ENCODE peak calls at places on chromosomes 12 and 14, in seven cellular contexts. D is GM23248, Y is heart left ventricle, A is fibroblast of lung, J is left ventricle myocardium inferior, V is stomach, M is IMR-90. L is an unnamed sample.

GRCh38 chr12:119990382-119990874 is 1.4 kb downstream of the BICDL1 start:
- DNase-seq in J (no peak), A (no peak), V (no peak), M (no peak), D (no peak), Y (no peak), L (no peak)

GRCh38 chr14:81953419-81953818 is 419.8 kb upstream of the SEL1L start:
- DNase-seq in J (no peak), M (no peak), D (no peak), A (no peak), V (no peak), Y (no peak), L (no peak)

GRCh38 chr14:75832621-75833297 is 149.0 kb downstream of the TGFB3 start:
- DNase-seq in M (peak; percentile 87), V (peak; percentile 58), A (peak; percentile 91), D (peak; percentile 70), J (no peak), Y (no peak), L (no peak)

GRCh38 chr14:23538785-23539184 is 12.8 kb downstream of the ZFHX2 start:
- DNase-seq in A (no peak), D (peak; percentile 65), J (peak; percentile 46), M (peak; percentile 31), Y (no peak), V (no peak), L (no peak)

GRCh38 chr12:45729233-45730115 is at the start of gene ARID2:
- DNase-seq in A (peak; percentile 68), M (peak; percentile 67), V (peak; percentile 67), Y (peak; percentile 70), D (peak; percentile 78), J (peak; percentile 73), L (no peak)

GRCh38 chr14:63725786-63726185 is 2.1 kb downstream of the SGPP1 start:
- DNase-seq in J (no peak), Y (no peak), M (peak; percentile 5), V (no peak), A (no peak), D (peak; percentile 9), L (no peak)

GRCh38 chr12:121534495-121535148 is 46.2 kb downstream of the KDM2B start:
- DNase-seq in M (no peak), D (no peak), Y (no peak), A (no peak), V (no peak), J (no peak), L (no peak)

GRCh38 chr12:26748741-26749431 is 84.1 kb downstream of the ITPR2 start:
- DNase-seq in V (no peak), J (no peak), D (peak; percentile 40), A (peak; percentile 82), Y (no peak), M (peak; percentile 70), L (no peak)

GRCh38 chr12:57657744-57658143 is 24.7 kb upstream of the B4GALNT1 start:
- DNase-seq in A (peak; percentile 5), M (peak; percentile 5), J (no peak), V (peak; percentile 55), Y (no peak), D (peak; percentile 35), L (no peak)

GRCh38 chr14:25049127-25049558 is 804 bp downstream of the STXBP6 start:
- DNase-seq in D (peak; percentile 53), Y (no peak), V (no peak), A (peak; percentile 24), J (no peak), M (no peak), L (no peak)

GRCh38 chr14:36221097-36221496 is 44.6 kb upstream of the PTCSC3 start:
- DNase-seq in A (no peak), Y (no peak), M (no peak), J (no peak), V (no peak), D (no peak), L (no peak)

GRCh38 chr12:737117-737739 is 15.2 kb upstream of the WNK1 start:
- DNase-seq in V (peak; percentile 66), J (no peak), M (no peak), Y (no peak), A (no peak), D (no peak), L (no peak)

GRCh38 chr14:76227450-76228050 is 75.8 kb downstream of the GPATCH2L start:
- DNase-seq in Y (no peak), A (peak; percentile 53), V (no peak), D (peak; percentile 84), J (no peak), M (peak; percentile 90), L (no peak)

GRCh38 chr12:67766370-67766769 is 117.8 kb downstream of the DYRK2 start:
- DNase-seq in V (no peak), J (no peak), Y (no peak), M (peak; percentile 90), A (peak; percentile 90), D (peak; percentile 87), L (peak; percentile 52)

GRCh38 chr14:71507681-71508080 is 424.5 kb upstream of the RGS6 start:
- DNase-seq in J (no peak), D (no peak), A (no peak), M (no peak), Y (no peak), V (no peak), L (no peak)

GRCh38 chr12:92570056-92570753 is 132.6 kb upstream of the PLEKHG7 start:
- DNase-seq in D (peak; percentile 79), V (peak; percentile 61), A (peak; percentile 70), M (peak; percentile 86), Y (no peak), J (no peak), L (no peak)

GRCh38 chr14:69928111-69928523 is 48.9 kb downstream of the SMOC1 start:
- DNase-seq in Y (no peak), D (peak; percentile 58), J (no peak), V (no peak), A (peak; percentile 61), M (peak; percentile 89), L (no peak)

GRCh38 chr12:104593482-104593881 is 136.7 kb downstream of the CHST11 start:
- DNase-seq in A (no peak), J (no peak), Y (no peak), M (no peak), V (no peak), D (no peak), L (no peak)

GRCh38 chr14:36465178-36465577 is 54.9 kb downstream of the NKX2-1 start:
- DNase-seq in J (no peak), Y (no peak), A (no peak), M (no peak), D (no peak), V (no peak), L (no peak)

GRCh38 chr12:6866163-6866919 is 990 bp upstream of the TPI1 start:
- DNase-seq in J (no peak), V (no peak), Y (no peak), M (no peak), D (no peak), A (no peak), L (no peak)
- H3K36me3 ChIP-seq in J (peaks cover 63% of the 10 kb centered on the region), V (peaks cover 48% of the 10 kb centered on the region), Y (no peaks in the 10 kb centered on the region), M (peaks cover 58% of the 10 kb centered on the region), D (peaks cover 27% of the 10 kb centered on the region), A (peaks cover 29% of the 10 kb centered on the region), L (peaks cover 13% of the 10 kb centered on the region)

GRCh38 chr12:51947597-51947996 is 3.9 kb upstream of the ACVR1B start:
- DNase-seq in M (no peak), V (no peak), J (no peak), D (no peak), Y (no peak), A (no peak), L (no peak)
- H3K36me3 ChIP-seq in M (no peaks in the 10 kb centered on the region), V (no peaks in the 10 kb centered on the region), J (no peaks in the 10 kb centered on the region), D (no peaks in the 10 kb centered on the region), Y (no peaks in the 10 kb centered on the region), A (no peaks in the 10 kb centered on the region), L (no peaks in the 10 kb centered on the region)

GRCh38 chr12:100995201-100995600 is 200.6 kb downstream of the ANO4 start:
- DNase-seq in M (peak; percentile 50), Y (no peak), A (peak; percentile 87), V (no peak), D (peak; percentile 84), J (no peak), L (no peak)
- H3K36me3 ChIP-seq in M (no peaks in the 10 kb centered on the region), Y (no peaks in the 10 kb centered on the region), A (no peaks in the 10 kb centered on the region), V (no peaks in the 10 kb centered on the region), D (no peaks in the 10 kb centered on the region), J (no peaks in the 10 kb centered on the region), L (no peaks in the 10 kb centered on the region)

GRCh38 chr12:106082216-106083175 is 56.3 kb downstream of the NUAK1 start:
- DNase-seq in V (no peak), M (peak; percentile 73), J (no peak), A (peak; percentile 69), D (peak; percentile 72), Y (no peak), L (no peak)
- H3K36me3 ChIP-seq in V (no peaks in the 10 kb centered on the region), M (peaks cover 5% of the 10 kb centered on the region), J (peaks cover 52% of the 10 kb centered on the region), A (no peaks in the 10 kb centered on the region), D (peaks cover 9% of the 10 kb centered on the region), Y (no peaks in the 10 kb centered on the region), L (no peaks in the 10 kb centered on the region)

GRCh38 chr12:12133259-12133658 is 62.5 kb downstream of the BCL2L14 start:
- DNase-seq in V (no peak), D (no peak), A (no peak), M (no peak), J (no peak), Y (no peak), L (no peak)

GRCh38 chr12:12133785-12134184 is 63.0 kb downstream of the BCL2L14 start:
- DNase-seq in M (no peak), J (no peak), V (no peak), A (no peak), D (no peak), Y (no peak), L (no peak)

GRCh38 chr12:12141000-12141399 is 70.3 kb downstream of the BCL2L14 start:
- DNase-seq in J (no peak), D (no peak), V (no peak), A (no peak), Y (no peak), M (no peak), L (no peak)

GRCh38 chr12:12138203-12139154 is 67.7 kb downstream of the BCL2L14 start:
- DNase-seq in D (no peak), Y (no peak), J (no peak), A (no peak), V (no peak), M (no peak), L (no peak)
- H3K36me3 ChIP-seq in D (peaks cover 5% of the 10 kb centered on the region), Y (no peaks in the 10 kb centered on the region), J (peaks cover 35% of the 10 kb centered on the region), A (no peaks in the 10 kb centered on the region), V (no peaks in the 10 kb centered on the region), M (peaks cover 7% of the 10 kb centered on the region), L (no peaks in the 10 kb centered on the region)